ENCODE peak calls at places on chromosomes 6 and 20, in four cellular contexts. N, E, G and Q are unnamed samples.
A peak's percentile ranks its signal among the peaks of the same experiment; 100 is the strongest.

GRCh38 chr20:35515949-35516645 is 13.4 kb downstream of the C20orf173 start:
- DNase-seq in N (peak; percentile 15), E (no peak), G (no peak), Q (no peak)

GRCh38 chr6:28215425-28215824 is 9.7 kb upstream of the ZSCAN9 start:
- DNase-seq in N (no peak), E (no peak), G (no peak), Q (no peak)

GRCh38 chr20:32158351-32158750 is 48.8 kb downstream of the TM9SF4 start:
- DNase-seq in N (no peak), E (no peak), G (peak; percentile 30), Q (no peak)

GRCh38 chr6:43776115-43776798 is 6.2 kb downstream of the VEGFA start:
- DNase-seq in N (no peak), E (no peak), G (peak; percentile 50), Q (no peak)

GRCh38 chr20:63735859-63736718 is at the start of gene LIME1:
- DNase-seq in N (no peak), E (no peak), G (peak; percentile 67), Q (no peak)

GRCh38 chr6:125872259-125872921 is 81.6 kb downstream of the NCOA7 start:
- DNase-seq in N (no peak), E (no peak), G (no peak), Q (no peak)

GRCh38 chr6:30002871-30003270 is 58.2 kb upstream of the POLR1H start:
- DNase-seq in N (peak; percentile 22), E (no peak), G (no peak), Q (no peak)

GRCh38 chr6:89999154-89999553 is 104.9 kb downstream of the GJA10 start:
- DNase-seq in N (no peak), E (no peak), G (no peak), Q (no peak)

GRCh38 chr6:78995946-78996345 is 82.1 kb downstream of the PHIP start:
- DNase-seq in N (no peak), E (no peak), G (no peak), Q (no peak)

GRCh38 chr6:124882580-124883393 is 79.5 kb upstream of the RNF217 start:
- DNase-seq in N (peak; percentile 16), E (no peak), G (no peak), Q (no peak)

GRCh38 chr20:62439218-62439617 is 11.9 kb upstream of the RBBP8NL start:
- DNase-seq in N (no peak), E (no peak), G (no peak), Q (no peak)

GRCh38 chr20:2230671-2231488 is 64.9 kb upstream of the TGM3 start:
- DNase-seq in N (no peak), E (no peak), G (no peak), Q (no peak)

GRCh38 chr6:125853168-125853567 is 62.4 kb downstream of the NCOA7 start:
- DNase-seq in N (no peak), E (no peak), G (no peak), Q (no peak)

GRCh38 chr20:34403908-34404307 is 40.8 kb downstream of the ITCH start:
- DNase-seq in N (no peak), E (no peak), G (no peak), Q (no peak)

GRCh38 chr6:43303751-43304331 is 4.8 kb downstream of the CRIP3 start:
- DNase-seq in N (no peak), E (no peak), G (no peak), Q (no peak)

GRCh38 chr6:140480852-140481251 is 1106.4 kb upstream of the CITED2 start:
- DNase-seq in N (no peak), E (no peak), G (peak; percentile 67), Q (no peak)

GRCh38 chr20:63775096-63775978 is 35.8 kb downstream of the SLC2A4RG start:
- DNase-seq in N (no peak), E (peak; percentile 95), G (no peak), Q (no peak)

GRCh38 chr6:166313255-166314070 is 5.3 kb upstream of the PRR18 start:
- DNase-seq in N (no peak), E (peak; percentile 80), G (no peak), Q (no peak)

GRCh38 chr20:33859157-33859695 is 48.1 kb downstream of the CHMP4B start:
- DNase-seq in N (no peak), E (no peak), G (no peak), Q (no peak)

GRCh38 chr6:12355354-12355753 is 65.2 kb downstream of the EDN1 start:
- DNase-seq in N (no peak), E (no peak), G (no peak), Q (no peak)

GRCh38 chr6:20660534-20660933 is 126.3 kb downstream of the CDKAL1 start:
- DNase-seq in N (no peak), E (no peak), G (no peak), Q (no peak)

GRCh38 chr20:54257090-54257816 is 49.4 kb downstream of the PFDN4 start:
- DNase-seq in N (peak; percentile 79), E (no peak), G (no peak), Q (no peak)

GRCh38 chr20:12942123-12942522 is 66.6 kb upstream of the SPTLC3 start:
- DNase-seq in N (no peak), E (no peak), G (no peak), Q (no peak)

GRCh38 chr6:122695188-122695587 is 84.3 kb upstream of the FABP7 start:
- DNase-seq in N (no peak), E (no peak), G (no peak), Q (no peak)

GRCh38 chr6:20639161-20639560 is 104.9 kb downstream of the CDKAL1 start:
- DNase-seq in N (no peak), E (no peak), G (no peak), Q (no peak)

GRCh38 chr20:58852559-58853271 is at the start of gene GNAS:
- DNase-seq in N (no peak), E (peak; percentile 91), G (no peak), Q (no peak)

GRCh38 chr6:170575250-170575649 is 9.2 kb downstream of the PDCD2 start:
- DNase-seq in N (no peak), E (no peak), G (no peak), Q (no peak)
- TF ChIP-seq CTCF in N (no peak), E (peak; percentile 30), G (no peak), Q (peak; percentile 26)

GRCh38 chr6:14028631-14029030 is 88.9 kb upstream of the CD83 start:
- DNase-seq in N (no peak), E (no peak), G (no peak), Q (no peak)
- TF ChIP-seq CTCF in N (no peak), E (no peak), G (no peak), Q (no peak)

GRCh38 chr6:113879186-113880096 is 22.3 kb downstream of the MARCKS start:
- DNase-seq in N (no peak), E (peak; percentile 68), G (peak; percentile 77), Q (no peak)
- TF ChIP-seq CTCF in N (peak; percentile 79), E (peak; percentile 68), G (peak; percentile 60), Q (peak; percentile 79)

GRCh38 chr6:16839780-16840179 is 78.5 kb upstream of the ATXN1 start:
- DNase-seq in N (no peak), E (no peak), G (no peak), Q (no peak)
- TF ChIP-seq CTCF in N (no peak), E (no peak), G (no peak), Q (no peak)

DNA sequence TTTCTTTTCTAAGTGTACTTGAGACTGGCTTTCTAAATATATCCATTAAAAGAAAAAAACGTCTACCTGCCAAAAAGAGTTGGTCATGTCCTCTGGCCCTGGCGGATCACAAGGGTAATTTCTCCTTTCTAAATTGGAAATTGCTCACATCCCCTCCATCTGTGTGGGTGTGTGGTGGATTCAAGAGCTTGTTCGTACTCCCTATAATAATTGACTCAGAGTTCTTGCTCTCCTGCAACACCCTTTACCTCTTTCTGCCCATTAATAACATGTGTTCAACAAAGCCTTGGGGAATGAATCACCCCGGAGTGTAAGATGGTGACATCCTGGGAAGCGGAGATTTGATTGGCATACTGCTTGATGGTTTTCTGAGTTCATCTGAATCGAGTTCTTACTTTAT is 263.8 kb downstream of the ALDH8A1 start:
- DNase-seq in N (no peak), E (no peak), G (no peak), Q (no peak)
- TF ChIP-seq CTCF in N (no peak), E (no peak), G (no peak), Q (no peak)

GRCh38 chr6:105644073-105644489 is 241.2 kb upstream of the PREP start:
- DNase-seq in N (no peak), E (no peak), G (no peak), Q (no peak)
- TF ChIP-seq CTCF in N (no peak), E (no peak), G (no peak), Q (no peak)

GRCh38 chr6:68229566-68229965 is 405.5 kb upstream of the ADGRB3 start:
- DNase-seq in N (no peak), E (no peak), G (no peak), Q (no peak)

GRCh38 chr6:68225729-68226128 is 409.4 kb upstream of the ADGRB3 start:
- DNase-seq in N (no peak), E (no peak), G (no peak), Q (no peak)

GRCh38 chr6:68226460-68226859 is 408.6 kb upstream of the ADGRB3 start:
- DNase-seq in N (no peak), E (peak; percentile 26), G (no peak), Q (no peak)
- TF ChIP-seq CTCF in N (no peak), E (peak; percentile 77), G (no peak), Q (peak; percentile 56)

DNA sequence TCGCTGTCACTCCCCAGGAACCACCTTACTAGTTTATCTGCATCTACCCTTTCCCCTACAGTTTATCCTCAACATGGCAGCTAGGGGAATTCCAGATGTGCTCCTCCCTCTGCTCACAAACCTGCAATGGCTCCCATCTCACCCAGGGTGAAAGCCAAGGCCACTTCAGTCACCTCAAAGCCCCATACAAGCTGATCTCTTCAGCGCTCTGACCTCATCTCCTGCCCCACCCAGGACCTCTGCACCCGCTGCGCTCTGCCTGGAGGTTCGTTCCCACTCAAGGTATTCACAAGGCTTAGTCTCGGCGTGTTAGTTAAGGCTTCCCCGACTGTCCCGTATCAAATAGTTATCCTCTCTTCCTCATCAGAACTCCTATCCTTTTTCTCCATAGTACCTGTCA is 28.6 kb upstream of the SPDEF start:
- DNase-seq in N (no peak), E (no peak), G (no peak), Q (no peak)
- TF ChIP-seq CTCF in N (no peak), E (no peak), G (no peak), Q (no peak)